ENCODE peak calls at places on chromosomes 7 and 10, in four cellular contexts. P is GM12865, W is upper lobe of left lung, C is neural progenitor cell. E is an unnamed sample.

GRCh38 chr7:37921340-37921805 is 933 bp downstream of the EPDR1 start:
- DNase-seq in W (no peak), P (peak), C (peak), E (no peak)

GRCh38 chr7:152436279-152437147 is 710 bp upstream of the KMT2C start:
- DNase-seq in W (peak), C (peak), P (peak), E (peak)

GRCh38 chr7:51340029-51340838 is 23.6 kb upstream of the COBL start:
- DNase-seq in P (no peak), C (no peak), W (no peak), E (no peak)

GRCh38 chr7:69837387-69838068 is 239.3 kb downstream of the AUTS2 start:
- DNase-seq in C (peak), P (no peak), W (no peak), E (no peak)

GRCh38 chr7:154182361-154182760 is 130.2 kb downstream of the DPP6 start:
- DNase-seq in P (no peak), W (no peak), C (no peak), E (no peak)

GRCh38 chr10:117363027-117363426 is 12.2 kb downstream of the PDZD8 start:
- DNase-seq in C (no peak), P (peak), W (no peak), E (no peak)

GRCh38 chr7:38052786-38053185 is 125.3 kb upstream of the STARD3NL start:
- DNase-seq in W (no peak), P (no peak), C (no peak), E (no peak)

GRCh38 chr10:34797155-34797554 is 17.9 kb downstream of the PARD3 start:
- DNase-seq in W (no peak), C (no peak), P (no peak), E (no peak)

GRCh38 chr10:21552638-21553037 is 18.6 kb downstream of the MLLT10 start:
- DNase-seq in W (no peak), P (no peak), C (no peak), E (no peak)

GRCh38 chr10:63865210-63865609 is 344.0 kb downstream of the REEP3 start:
- DNase-seq in W (no peak), C (no peak), P (no peak), E (peak)

GRCh38 chr10:63430091-63430998 is 35.4 kb downstream of the JMJD1C start:
- DNase-seq in P (no peak), C (no peak), W (no peak), E (no peak)

GRCh38 chr10:110612073-110612472 is 32.1 kb upstream of the RBM20 start:
- DNase-seq in W (no peak), P (peak), C (no peak), E (no peak)

GRCh38 chr10:110608087-110608486 is 36.0 kb upstream of the RBM20 start:
- DNase-seq in P (no peak), W (no peak), C (no peak), E (no peak)

GRCh38 chr10:110612629-110613028 is 31.5 kb upstream of the RBM20 start:
- DNase-seq in W (no peak), C (no peak), P (peak), E (no peak)

GRCh38 chr10:110610308-110610774 is 33.8 kb upstream of the RBM20 start:
- DNase-seq in C (peak), W (no peak), P (peak), E (peak)

GRCh38 chr10:110609592-110609991 is 34.5 kb upstream of the RBM20 start:
- DNase-seq in C (no peak), P (no peak), W (no peak), E (no peak)
- TF ChIP-seq CTCF in C (no peak), P (no peak), W (no peak), E (no peak)

GRCh38 chr7:30478349-30479228 is at the start of gene NOD1:
- DNase-seq in W (peak), P (peak), C (peak), E (peak)
- TF ChIP-seq CTCF in W (peak), P (no peak), C (peak), E (no peak)

GRCh38 chr7:100874577-100875355 is at the start of gene SRRT:
- DNase-seq in W (peak), C (peak), P (peak), E (peak)
- TF ChIP-seq CTCF in W (peak), C (peak), P (peak), E (peak)

GRCh38 chr7:157224627-157225026 is 85.9 kb downstream of the UBE3C start:
- DNase-seq in W (no peak), C (no peak), P (no peak), E (no peak)
- TF ChIP-seq CTCF in W (no peak), C (no peak), P (no peak), E (no peak)

GRCh38 chr10:120011359-120012132 is 119.0 kb downstream of the SEC23IP start:
- DNase-seq in C (peak), W (peak), P (no peak), E (peak)
- TF ChIP-seq CTCF in C (peak), W (no peak), P (no peak), E (no peak)

DNA sequence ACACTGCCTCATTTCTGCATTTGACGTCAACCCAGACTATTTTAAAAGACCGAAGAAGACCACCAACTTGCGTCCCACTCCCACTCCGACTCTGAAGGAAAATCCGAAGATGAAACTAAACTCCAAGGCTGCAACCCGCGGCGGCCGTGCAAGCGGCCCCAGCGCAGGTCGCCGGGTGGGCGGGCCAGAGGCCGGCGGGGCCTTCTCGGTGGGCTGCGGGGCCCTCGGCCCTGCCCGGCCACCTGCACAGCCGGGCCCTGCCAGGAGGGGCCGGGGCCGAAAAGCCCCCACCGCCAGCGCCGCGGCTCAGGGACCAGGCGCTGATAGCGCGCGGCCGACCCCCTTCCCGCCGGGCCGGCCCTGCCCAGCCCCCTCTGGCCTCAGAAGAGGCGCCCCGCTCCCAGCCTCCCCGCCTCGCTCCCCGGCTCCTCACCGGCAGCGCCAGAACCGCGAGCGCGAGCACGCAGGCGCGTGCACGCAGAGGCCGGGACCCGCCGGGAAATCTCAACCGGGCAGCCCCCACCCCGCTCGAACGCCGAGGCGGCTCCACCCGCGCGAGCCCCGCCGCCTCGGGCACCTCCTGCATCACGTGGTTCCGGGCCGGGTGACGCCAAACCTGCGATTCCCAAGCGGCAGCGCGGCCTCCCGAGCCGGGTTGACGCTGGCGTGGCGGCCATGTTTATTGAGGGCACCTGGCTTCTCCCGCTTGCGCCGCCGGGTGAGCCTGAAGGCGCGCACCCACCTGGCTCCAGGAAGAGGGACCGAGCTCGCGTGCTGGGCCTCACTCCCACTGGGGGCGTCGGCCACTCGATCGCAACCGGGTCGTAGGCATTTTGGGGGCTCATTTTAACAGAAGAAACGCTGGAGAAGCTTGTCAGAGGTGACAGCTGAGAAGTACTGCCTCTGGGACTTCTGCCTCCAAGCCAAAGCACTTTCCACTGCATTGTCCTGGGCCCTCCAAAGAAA is at the start of gene C7orf25:
- DNase-seq in P (peak), C (peak), W (peak), E (peak)
- TF ChIP-seq CTCF in P (no peak), C (no peak), W (no peak), E (no peak)

GRCh38 chr7:98784216-98784785 is 85.5 kb downstream of the TMEM130 start:
- DNase-seq in C (no peak), P (no peak), W (no peak), E (no peak)

GRCh38 chr7:98774893-98775292 is 94.9 kb downstream of the TMEM130 start:
- DNase-seq in P (no peak), W (no peak), C (no peak), E (no peak)

GRCh38 chr7:98777051-98777450 is 92.8 kb downstream of the TMEM130 start:
- DNase-seq in P (no peak), C (no peak), W (no peak), E (no peak)

GRCh38 chr7:98779800-98780199 is 90.0 kb downstream of the TMEM130 start:
- DNase-seq in W (no peak), P (no peak), C (no peak), E (no peak)
- TF ChIP-seq CTCF in W (no peak), P (no peak), C (no peak), E (no peak)

GRCh38 chr10:126651461-126651860 is 19.0 kb downstream of the C10orf90 start:
- DNase-seq in W (no peak), P (no peak), C (no peak), E (no peak)

GRCh38 chr10:126658928-126659327 is 11.6 kb downstream of the C10orf90 start:
- DNase-seq in P (no peak), C (no peak), W (no peak), E (no peak)

GRCh38 chr10:126650164-126650563 is 20.3 kb downstream of the C10orf90 start:
- DNase-seq in P (no peak), C (no peak), W (no peak), E (no peak)

GRCh38 chr10:126659750-126660149 is 10.7 kb downstream of the C10orf90 start:
- DNase-seq in P (no peak), W (no peak), C (no peak), E (no peak)

GRCh38 chr10:126654579-126654978 is 15.9 kb downstream of the C10orf90 start:
- DNase-seq in C (no peak), P (no peak), W (no peak), E (no peak)
- TF ChIP-seq CTCF in C (no peak), P (no peak), W (no peak), E (no peak)

E was measured in nephron progenitor cell.